ENCODE peak calls at places on chromosomes 5 and 9, in seven cellular contexts. L is hippocampal formation, N is NAMALWA, F is NCI-H2171 treated with DMSO at 0.1 percent for 48 hours, D is omental fat pad, U is neural crest cell, T is cardiac fibroblast. E is an unnamed sample.

GRCh38 chr5:62578540-62578939 is at the start of gene LRRC70:
- DNase-seq in L (no peak), N (peak), F (no peak), D (no peak), U (no peak), T (peak), E (no peak)

GRCh38 chr5:146765089-146765832 is 113.3 kb downstream of the PPP2R2B start:
- DNase-seq in L (no peak), N (no peak), F (no peak), D (no peak), U (no peak), T (no peak), E (no peak)

GRCh38 chr9:111360881-111361280 is 30.9 kb upstream of the OR2K2 start:
- DNase-seq in L (no peak), N (no peak), F (peak), D (no peak), U (no peak), T (no peak), E (no peak)

GRCh38 chr5:143652104-143652700 is 159.8 kb upstream of the HMHB1 start:
- DNase-seq in L (no peak), N (no peak), F (peak), D (no peak), U (no peak), T (no peak), E (no peak)

GRCh38 chr5:34660444-34660843 is 4.3 kb downstream of the RAI14 start:
- DNase-seq in L (no peak), N (no peak), F (no peak), D (no peak), U (no peak), T (peak), E (no peak)

GRCh38 chr5:126543660-126544059 is 51.4 kb downstream of the ALDH7A1 start:
- DNase-seq in L (no peak), N (no peak), F (no peak), D (no peak), U (no peak), T (no peak), E (no peak)

GRCh38 chr9:136526625-136527066 is 19.2 kb downstream of the NOTCH1 start:
- DNase-seq in L (peak), N (no peak), F (peak), D (no peak), U (no peak), T (no peak), E (no peak)

GRCh38 chr5:76867827-76868693 is 18.2 kb downstream of the S100Z start:
- DNase-seq in L (peak), N (peak), F (peak), D (peak), U (peak), T (peak), E (peak)

GRCh38 chr5:178120661-178121357 is 7.5 kb downstream of the N4BP3 start:
- DNase-seq in L (no peak), N (peak), F (peak), D (no peak), U (peak), T (peak), E (peak)

GRCh38 chr5:83000448-83000847 is 76.7 kb downstream of the TMEM167A start:
- DNase-seq in L (no peak), N (no peak), F (no peak), D (no peak), U (no peak), T (no peak), E (no peak)

GRCh38 chr5:37208883-37209808 is 40.0 kb downstream of the CPLANE1 start:
- DNase-seq in L (no peak), N (no peak), F (no peak), D (no peak), U (no peak), T (peak), E (no peak)

GRCh38 chr5:72542695-72543094 is 35.5 kb upstream of the ZNF366 start:
- DNase-seq in L (no peak), N (no peak), F (no peak), D (no peak), U (no peak), T (no peak), E (no peak)